ENCODE peak calls at places on chromosome 7, in four cellular contexts. T, Z, I and E are unnamed samples.

GRCh38 chr7:80623465-80624252 is 14.8 kb upstream of the CD36 start:
- DNase-seq in T (no peak), I (peak; percentile 72), Z (no peak), E (no peak)

GRCh38 chr7:46854958-46855473 is 726.9 kb downstream of the TNS3 start:
- DNase-seq in I (no peak), T (no peak), Z (no peak), E (no peak)

GRCh38 chr7:104814671-104815400 is 199.2 kb upstream of the KMT2E start:
- DNase-seq in Z (no peak), I (no peak), T (no peak), E (no peak)

GRCh38 chr7:151014950-151015349 is 9.3 kb downstream of the ATG9B start:
- DNase-seq in I (no peak), Z (no peak), T (no peak), E (no peak)

GRCh38 chr7:66837007-66837406 is 84.0 kb upstream of the TMEM248 start:
- DNase-seq in Z (peak; percentile 34), I (peak; percentile 61), T (peak; percentile 26), E (no peak)

GRCh38 chr7:10940748-10941358 is 32.8 kb upstream of the PHF14 start:
- DNase-seq in T (no peak), Z (no peak), I (no peak), E (no peak)

GRCh38 chr7:94655884-94656657 is at the start of gene SGCE:
- DNase-seq in I (peak; percentile 65), T (peak; percentile 26), Z (peak; percentile 27), E (no peak)

GRCh38 chr7:66167773-66168367 is 37.3 kb upstream of the TPST1 start:
- DNase-seq in Z (no peak), T (no peak), I (peak; percentile 31), E (peak; percentile 46)

GRCh38 chr7:78970440-78970916 is 483.0 kb downstream of the MAGI2 start:
- DNase-seq in T (no peak), Z (no peak), I (no peak), E (peak; percentile 13)

GRCh38 chr7:133051066-133051465 is 30.8 kb downstream of the CHCHD3 start:
- DNase-seq in Z (no peak), T (no peak), I (no peak), E (no peak)

GRCh38 chr7:158037211-158037610 is 550.4 kb downstream of the PTPRN2 start:
- DNase-seq in T (no peak), Z (no peak), I (no peak), E (no peak)

GRCh38 chr7:47602272-47603004 is 20.5 kb upstream of the TNS3 start:
- DNase-seq in T (no peak), I (no peak), Z (no peak), E (no peak)

GRCh38 chr7:127393370-127394058 is 1.0 kb upstream of the ZNF800 start:
- DNase-seq in T (no peak), I (no peak), Z (no peak), E (no peak)

GRCh38 chr7:4014649-4015048 is 667.4 kb upstream of the FOXK1 start:
- DNase-seq in Z (no peak), T (no peak), I (no peak), E (no peak)

GRCh38 chr7:140062118-140062527 is 628 bp downstream of the PARP12 start:
- DNase-seq in T (no peak), Z (peak; percentile 70), I (no peak), E (no peak)

GRCh38 chr7:116280803-116281202 is 70.5 kb downstream of the TES start:
- DNase-seq in Z (no peak), T (no peak), I (no peak), E (no peak)

GRCh38 chr7:35878356-35878755 is 77.5 kb downstream of the SEPTIN7 start:
- DNase-seq in T (no peak), Z (no peak), I (no peak), E (no peak)

GRCh38 chr7:133121175-133121844 is 39.4 kb upstream of the CHCHD3 start:
- DNase-seq in Z (no peak), I (no peak), T (no peak), E (no peak)

GRCh38 chr7:46775776-46776175 is 806.1 kb downstream of the TNS3 start:
- DNase-seq in T (no peak), I (no peak), Z (no peak), E (no peak)

GRCh38 chr7:74173866-74174605 is at the start of gene EIF4H:
- DNase-seq in Z (peak; percentile 96), T (peak; percentile 86), I (peak; percentile 78), E (peak; percentile 79)

GRCh38 chr7:74272305-74273038 is 16.7 kb upstream of the CLIP2 start:
- DNase-seq in I (no peak), Z (peak; percentile 73), T (no peak), E (no peak)

GRCh38 chr7:102988631-102989030 is 75.8 kb downstream of the LRRC17 start:
- DNase-seq in I (no peak), T (no peak), Z (no peak), E (no peak)
- H3K27ac ChIP-seq in I (no peak overlapping the region), T (no peak overlapping the region), Z (peak overlapping the region; percentile 24), E (peak overlapping the region; percentile 99)

GRCh38 chr7:129162732-129163131 is 18.2 kb downstream of the TSPAN33 start:
- DNase-seq in I (no peak), T (no peak), Z (no peak), E (no peak)
- TF ChIP-seq TCF7L2 in I (no peak), T (no peak), Z (no peak), E (no peak)

GRCh38 chr7:682810-683209 is 43.7 kb upstream of the DNAAF5 start:
- DNase-seq in I (no peak), T (no peak), Z (no peak), E (no peak)

GRCh38 chr7:681551-682307 is 44.8 kb upstream of the DNAAF5 start:
- DNase-seq in Z (no peak), I (no peak), T (no peak), E (no peak)

GRCh38 chr7:683526-684205 is 42.8 kb upstream of the DNAAF5 start:
- DNase-seq in T (no peak), I (no peak), Z (no peak), E (no peak)

GRCh38 chr7:676972-677385 is 49.5 kb upstream of the DNAAF5 start:
- DNase-seq in I (no peak), Z (no peak), T (no peak), E (no peak)

DNA sequence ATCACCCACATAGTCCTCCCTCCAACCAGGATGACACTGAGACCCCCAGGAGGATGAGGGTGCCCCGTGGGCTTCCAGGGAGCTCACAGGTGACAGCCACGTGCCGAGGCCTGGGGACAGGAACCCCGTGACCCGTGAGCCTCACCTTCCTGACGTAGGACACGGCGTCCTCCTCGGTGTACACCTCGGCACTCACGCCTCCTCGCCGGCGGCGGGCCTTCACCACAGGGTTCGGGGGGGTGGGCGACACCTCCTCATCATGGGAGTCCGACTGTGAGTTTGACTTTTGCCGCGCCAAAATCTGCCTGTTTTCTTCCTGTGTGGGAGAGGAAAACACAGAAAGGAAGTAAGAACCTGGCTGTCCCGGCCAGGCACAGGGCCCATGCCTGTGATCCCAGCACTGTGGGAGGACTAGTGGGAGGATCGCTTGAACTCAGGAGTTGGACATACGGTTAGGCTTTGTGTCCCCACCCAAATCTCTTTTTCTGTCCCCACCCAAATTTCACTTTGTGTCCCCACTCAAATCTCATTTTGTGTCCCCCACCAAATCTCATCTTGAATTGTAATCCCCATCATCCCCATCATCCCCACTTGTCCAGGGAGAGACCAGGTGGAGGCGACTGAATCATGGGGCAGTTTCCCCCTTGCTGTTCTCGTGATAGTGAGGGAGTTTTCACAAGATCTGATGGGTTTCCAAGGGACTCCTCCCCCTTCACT is 45.9 kb upstream of the DNAAF5 start:
- DNase-seq in T (no peak), Z (no peak), I (no peak), E (no peak)
- TF ChIP-seq POLR2AphosphoS5 in T (no peak), Z (no peak), I (no peak), E (no peak)

DNA sequence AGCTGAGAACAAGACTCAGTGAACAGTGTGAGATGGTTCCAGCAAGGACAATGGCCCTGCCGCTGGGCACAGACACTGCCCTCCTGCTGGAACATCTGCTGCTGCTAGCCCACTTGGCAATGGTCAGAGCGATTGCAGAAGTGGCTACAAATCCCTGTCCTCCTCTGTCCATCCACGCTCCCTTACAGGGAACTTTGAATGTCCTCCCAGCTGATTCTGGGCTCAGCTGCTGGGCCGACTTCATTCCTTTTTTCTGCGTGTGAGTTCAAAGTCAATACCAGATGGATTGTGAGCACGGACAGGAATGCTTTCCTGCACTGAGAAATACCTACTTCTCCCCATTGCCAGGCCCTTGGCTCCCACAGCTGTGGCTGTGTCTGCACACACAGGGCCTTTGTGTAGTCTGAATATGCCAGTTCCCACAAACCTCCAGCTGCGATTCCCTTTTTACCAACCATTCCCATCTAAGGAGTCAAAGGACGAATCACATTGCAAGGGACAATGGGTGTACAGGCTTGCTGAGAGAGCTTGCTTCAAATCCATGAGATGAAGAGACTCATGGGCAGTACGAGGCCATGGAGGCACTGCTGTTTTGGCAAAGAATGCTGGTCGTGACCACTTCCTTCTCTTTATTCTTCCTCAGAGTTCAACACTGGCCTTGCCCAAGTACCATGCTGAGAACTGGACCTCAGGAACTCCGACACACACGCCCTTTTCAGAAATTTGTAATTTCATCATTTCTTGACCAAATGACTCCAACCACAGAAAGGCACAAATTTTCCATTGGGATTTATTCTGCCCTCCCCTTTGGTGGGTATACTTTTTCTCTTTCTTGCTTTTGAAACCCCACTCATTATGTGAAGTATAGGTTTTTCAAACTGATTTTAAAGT is 44.2 kb downstream of the BPGM start:
- DNase-seq in T (no peak), Z (no peak), I (no peak), E (no peak)
- H3K27ac ChIP-seq in T (no peak overlapping the region), Z (no peak overlapping the region), I (no peak overlapping the region), E (no peak overlapping the region)